ENCODE peak calls at places on chromosomes 6 and 20, in ten cellular contexts. D is colonic mucosa; A is stimulated activated CD8-positive, alpha-beta memory T cell treated with anti-CD3 and anti-CD28 coated beads, Interleukin-12 subunit alpha, Interleukin-12 subunit beta, amount 100 ng/mL, for 1 hour; F is trophoblast cell; N is C1 segment of cervical spinal cord; H is H54; B is EH; P is body of pancreas; K is substantia nigra; Q is stimulated activated CD4-positive, alpha-beta T cell treated with anti-CD3 and anti-CD28 coated beads, TNF-alpha, amount 100 ng/mL, for 1 hour. O is an unnamed sample.

GRCh38 chr6:16276991-16277981 is 38.9 kb downstream of the GMPR start:
- DNase-seq in D (peak), N (no peak), Q (no peak), A (no peak), B (peak), H (peak), F (peak), P (no peak), K (peak), O (peak)

GRCh38 chr6:144264270-144265060 is 20.7 kb upstream of the UTRN start:
- DNase-seq in A (no peak), D (no peak), K (no peak), Q (no peak), B (peak), F (peak), H (peak), N (no peak), P (peak), O (peak)

GRCh38 chr20:62642666-62643520 is 590 bp downstream of the SLCO4A1 start:
- DNase-seq in F (no peak), D (peak), N (no peak), B (peak), H (no peak), K (no peak), Q (peak), A (peak), P (peak), O (no peak)

GRCh38 chr20:34515484-34516037 is 661 bp upstream of the DYNLRB1 start:
- DNase-seq in N (no peak), K (no peak), B (peak), H (no peak), P (peak), A (peak), Q (peak), F (peak), D (peak), O (peak)

GRCh38 chr6:125393449-125393858 is 91.7 kb upstream of the HDDC2 start:
- DNase-seq in P (no peak), A (no peak), B (no peak), H (no peak), D (no peak), N (no peak), F (no peak), Q (no peak), K (no peak), O (no peak)

GRCh38 chr6:26118999-26119398 is 31.8 kb downstream of the HFE start:
- DNase-seq in A (no peak), H (no peak), K (no peak), P (peak), D (no peak), F (no peak), B (no peak), Q (no peak), N (no peak), O (peak)

GRCh38 chr20:37395921-37396519 is 50.1 kb downstream of the SRC start:
- DNase-seq in K (no peak), F (no peak), N (no peak), B (no peak), Q (no peak), D (no peak), H (no peak), P (no peak), A (no peak), O (no peak)

GRCh38 chr6:89689732-89690131 is 51.2 kb upstream of the LYRM2 start:
- DNase-seq in Q (no peak), F (no peak), P (no peak), K (peak), N (peak), H (no peak), D (no peak), B (no peak), A (no peak), O (no peak)

GRCh38 chr20:51767018-51767866 is 948 bp downstream of the ATP9A start:
- DNase-seq in F (peak), A (peak), P (peak), D (peak), N (peak), B (peak), K (peak), H (peak), Q (peak), O (peak)

GRCh38 chr6:3625161-3625979 is 126.1 kb downstream of the PXDC1 start:
- DNase-seq in K (no peak), N (no peak), A (no peak), F (no peak), D (no peak), H (no peak), Q (no peak), P (no peak), B (no peak), O (no peak)

GRCh38 chr20:23141450-23142161 is 55.5 kb upstream of the CD93 start:
- DNase-seq in K (no peak), Q (no peak), P (no peak), B (no peak), D (no peak), N (no peak), F (no peak), A (no peak), H (no peak), O (no peak)

GRCh38 chr6:74065713-74066112 is 369.7 kb downstream of the CD109 start:
- DNase-seq in H (no peak), F (no peak), K (no peak), A (no peak), P (no peak), D (no peak), Q (no peak), B (no peak), N (no peak), O (no peak)

GRCh38 chr6:149823013-149823412 is 41.1 kb downstream of the LRP11 start:
- DNase-seq in N (no peak), B (no peak), Q (no peak), F (no peak), P (no peak), K (no peak), D (no peak), H (no peak), A (no peak), O (no peak)

GRCh38 chr6:108946695-108947094 is 98.5 kb downstream of the ARMC2 start:
- DNase-seq in P (no peak), F (no peak), A (no peak), B (peak), H (no peak), Q (no peak), D (no peak), N (no peak), K (no peak), O (peak)

GRCh38 chr6:119533603-119534279 is 184.2 kb upstream of the MAN1A1 start:
- DNase-seq in K (no peak), A (no peak), B (peak), D (no peak), P (peak), H (peak), N (no peak), Q (no peak), F (no peak), O (no peak)

GRCh38 chr6:100454571-100455229 is 10.0 kb downstream of the SIM1 start:
- DNase-seq in H (no peak), K (no peak), D (no peak), F (no peak), N (no peak), Q (no peak), A (no peak), P (no peak), B (no peak), O (no peak)

GRCh38 chr20:57135875-57136274 is 130.6 kb downstream of the BMP7 start:
- DNase-seq in D (no peak), Q (no peak), P (no peak), F (no peak), B (peak), H (no peak), A (no peak), N (no peak), K (no peak), O (no peak)

GRCh38 chr20:49768204-49769124 is 44.2 kb upstream of the SLC9A8 start:
- DNase-seq in K (no peak), H (peak), D (peak), Q (no peak), B (peak), P (peak), N (no peak), F (peak), A (no peak), O (peak)

GRCh38 chr6:158758464-158758863 is 60.7 kb downstream of the EZR start:
- DNase-seq in N (no peak), B (no peak), D (no peak), F (no peak), H (no peak), A (no peak), Q (no peak), K (no peak), P (no peak), O (no peak)

GRCh38 chr20:57145089-57145631 is 121.3 kb downstream of the BMP7 start:
- DNase-seq in H (no peak), K (no peak), Q (no peak), P (no peak), N (no peak), D (no peak), A (no peak), F (no peak), B (no peak), O (no peak)

GRCh38 chr20:62066983-62067433 is 1.3 kb upstream of the TAF4 start:
- DNase-seq in A (no peak), F (no peak), P (no peak), K (peak), H (no peak), Q (no peak), B (peak), N (no peak), D (peak), O (no peak)

O was measured in thyroid gland.